ENCODE peak calls at places on chromosome 9, in seven cellular contexts. X is activated T-cell treated with anti-CD3 and anti-CD28 coated beads, Interleukin-2, amount 50 U/mL, for 4 hours; R is Right ventricle myocardium superior; F is HFFc6; W is ovary; E is cerebellum; J is mammary epithelial cell. A is an unnamed sample.

GRCh38 chr9:98993570-98993945 is 49.9 kb downstream of the COL15A1 start:
- DNase-seq in E (no peak), J (no peak), R (peak), W (no peak), F (no peak), X (no peak), A (no peak)

GRCh38 chr9:15246688-15247087 is 60.3 kb downstream of the TTC39B start:
- DNase-seq in F (no peak), J (peak), E (no peak), X (no peak), R (no peak), W (no peak), A (no peak)

GRCh38 chr9:32431940-32432555 is 47.6 kb downstream of the ACO1 start:
- DNase-seq in W (peak), R (no peak), J (peak), X (peak), E (no peak), F (peak), A (no peak)

GRCh38 chr9:137307255-137308101 is 5.4 kb upstream of the NRARP start:
- DNase-seq in F (no peak), R (no peak), X (no peak), W (peak), E (no peak), J (no peak), A (no peak)

GRCh38 chr9:84339523-84339922 is 1.0 kb downstream of the SLC28A3 start:
- DNase-seq in W (no peak), X (no peak), F (no peak), J (no peak), E (no peak), R (no peak), A (no peak)

GRCh38 chr9:114396558-114397218 is 8.9 kb upstream of the AKNA start:
- DNase-seq in E (no peak), X (no peak), W (peak), F (no peak), R (no peak), J (no peak), A (no peak)

GRCh38 chr9:88535226-88535931 is 401 bp downstream of the NXNL2 start:
- DNase-seq in W (peak), R (no peak), E (no peak), J (no peak), X (no peak), F (peak), A (no peak)

GRCh38 chr9:130104413-130105193 is 50.9 kb downstream of the GPR107 start:
- DNase-seq in X (no peak), E (no peak), F (no peak), J (no peak), W (no peak), R (no peak), A (no peak)

GRCh38 chr9:84412654-84413053 is 72.1 kb upstream of the SLC28A3 start:
- DNase-seq in R (no peak), W (no peak), E (no peak), J (no peak), F (no peak), X (no peak), A (no peak)

GRCh38 chr9:21434202-21435014 is 5.8 kb upstream of the IFNA1 start:
- DNase-seq in E (no peak), X (peak), W (no peak), F (peak), R (no peak), J (peak), A (no peak)

GRCh38 chr9:20262611-20263010 is 359.7 kb downstream of the MLLT3 start:
- DNase-seq in W (no peak), E (no peak), R (no peak), X (no peak), J (no peak), F (no peak), A (no peak)

GRCh38 chr9:98081477-98082219 is 25.1 kb downstream of the NANS start:
- DNase-seq in F (peak), W (no peak), E (no peak), R (no peak), J (peak), X (peak), A (no peak)